ENCODE peak calls at places on chromosome 9, in five cellular contexts. I, E, P, Z and W are unnamed samples.

GRCh38 chr9:13351768-13352386 is 72.4 kb upstream of the MPDZ start:
- DNase-seq in E (no peak), P (no peak), Z (peak), I (peak), W (no peak)

GRCh38 chr9:17229945-17230560 is 95.2 kb downstream of the CNTLN start:
- DNase-seq in P (no peak), I (no peak), Z (no peak), E (no peak), W (no peak)

GRCh38 chr9:92947268-92948031 is at the start of gene FGD3:
- DNase-seq in I (peak), Z (no peak), P (peak), E (no peak), W (no peak)

GRCh38 chr9:93473411-93473810 is 20.0 kb upstream of the FAM120AOS start:
- DNase-seq in I (no peak), E (no peak), P (no peak), Z (no peak), W (no peak)

GRCh38 chr9:87516222-87516930 is 18.7 kb downstream of the DAPK1 start:
- DNase-seq in P (no peak), Z (no peak), E (peak), I (peak), W (no peak)

GRCh38 chr9:100092066-100092465 is 6.7 kb downstream of the ERP44 start:
- DNase-seq in Z (no peak), P (no peak), E (no peak), I (no peak), W (no peak)

GRCh38 chr9:34650816-34651215 is 1.2 kb upstream of the IL11RA start:
- DNase-seq in I (no peak), Z (no peak), E (no peak), P (no peak), W (no peak)

GRCh38 chr9:35603506-35603985 is 1.5 kb upstream of the TESK1 start:
- DNase-seq in Z (no peak), P (peak), E (peak), I (no peak), W (no peak)

GRCh38 chr9:99948896-99949295 is 42.4 kb downstream of the STX17 start:
- DNase-seq in I (no peak), Z (no peak), P (no peak), E (no peak), W (no peak)

GRCh38 chr9:33437898-33438297 is 9.5 kb downstream of the AQP3 start:
- DNase-seq in E (no peak), I (peak), P (no peak), Z (no peak), W (no peak)

GRCh38 chr9:109868222-109868621 is 88.2 kb downstream of the PALM2AKAP2 start:
- DNase-seq in P (no peak), E (no peak), I (no peak), Z (no peak), W (no peak)

GRCh38 chr9:93093449-93094293 is 2.3 kb upstream of the CARD19 start:
- DNase-seq in Z (peak), I (no peak), E (no peak), P (no peak), W (no peak)

GRCh38 chr9:95772320-95773060 is 103.0 kb upstream of the ERCC6L2 start:
- DNase-seq in Z (no peak), E (peak), I (no peak), P (no peak), W (no peak)

GRCh38 chr9:2403701-2404100 is 217.9 kb upstream of the VLDLR start:
- DNase-seq in Z (no peak), I (no peak), P (no peak), E (no peak), W (no peak)

GRCh38 chr9:127166651-127167524 is 44.5 kb upstream of the ANGPTL2 start:
- DNase-seq in E (peak), Z (peak), I (peak), P (no peak), W (no peak)

GRCh38 chr9:127049044-127049443 is 73.4 kb downstream of the ANGPTL2 start:
- DNase-seq in I (peak), Z (peak), P (no peak), E (no peak), W (no peak)

GRCh38 chr9:127185181-127185580 is 62.7 kb upstream of the ANGPTL2 start:
- DNase-seq in E (no peak), I (no peak), P (no peak), Z (no peak), W (no peak)

GRCh38 chr9:81410201-81410600 is 279.1 kb downstream of the TLE1 start:
- DNase-seq in I (no peak), E (no peak), P (no peak), Z (no peak), W (no peak)

GRCh38 chr9:110880123-110880522 is 158.1 kb downstream of the LPAR1 start:
- DNase-seq in P (no peak), E (no peak), I (no peak), Z (no peak), W (no peak)

GRCh38 chr9:33921967-33922895 is 105.3 kb downstream of the UBE2R2 start:
- DNase-seq in I (peak), E (peak), Z (peak), P (peak), W (no peak)

GRCh38 chr9:33029106-33029788 is 4.2 kb downstream of the DNAJA1 start:
- DNase-seq in I (peak), E (no peak), P (no peak), Z (no peak), W (no peak)

GRCh38 chr9:36842560-36843530 is 191.2 kb downstream of the PAX5 start:
- DNase-seq in I (peak), P (no peak), E (no peak), Z (no peak), W (no peak)

GRCh38 chr9:96109718-96110351 is 192.1 kb downstream of the HSD17B3 start:
- DNase-seq in I (peak), Z (no peak), P (no peak), E (no peak), W (no peak)

GRCh38 chr9:101387871-101388506 is 3.2 kb upstream of the BAAT start:
- DNase-seq in E (peak), Z (peak), P (no peak), I (peak), W (no peak)

GRCh38 chr9:3028535-3028934 is 184.6 kb upstream of the PUM3 start:
- DNase-seq in P (no peak), I (no peak), E (peak), Z (no peak), W (no peak)

GRCh38 chr9:134698587-134699342 is 57.2 kb downstream of the COL5A1 start:
- DNase-seq in P (peak), I (peak), Z (peak), E (peak), W (peak)

GRCh38 chr9:126397056-126397455 is 70.4 kb downstream of the MVB12B start:
- DNase-seq in E (no peak), I (peak), Z (peak), P (peak), W (peak)

GRCh38 chr9:69573666-69574456 is 98.3 kb downstream of the APBA1 start:
- DNase-seq in E (no peak), Z (no peak), I (no peak), P (no peak), W (no peak)

GRCh38 chr9:24487250-24487861 is 58.3 kb downstream of the IZUMO3 start:
- DNase-seq in I (no peak), Z (no peak), P (no peak), E (no peak), W (no peak)

DNA sequence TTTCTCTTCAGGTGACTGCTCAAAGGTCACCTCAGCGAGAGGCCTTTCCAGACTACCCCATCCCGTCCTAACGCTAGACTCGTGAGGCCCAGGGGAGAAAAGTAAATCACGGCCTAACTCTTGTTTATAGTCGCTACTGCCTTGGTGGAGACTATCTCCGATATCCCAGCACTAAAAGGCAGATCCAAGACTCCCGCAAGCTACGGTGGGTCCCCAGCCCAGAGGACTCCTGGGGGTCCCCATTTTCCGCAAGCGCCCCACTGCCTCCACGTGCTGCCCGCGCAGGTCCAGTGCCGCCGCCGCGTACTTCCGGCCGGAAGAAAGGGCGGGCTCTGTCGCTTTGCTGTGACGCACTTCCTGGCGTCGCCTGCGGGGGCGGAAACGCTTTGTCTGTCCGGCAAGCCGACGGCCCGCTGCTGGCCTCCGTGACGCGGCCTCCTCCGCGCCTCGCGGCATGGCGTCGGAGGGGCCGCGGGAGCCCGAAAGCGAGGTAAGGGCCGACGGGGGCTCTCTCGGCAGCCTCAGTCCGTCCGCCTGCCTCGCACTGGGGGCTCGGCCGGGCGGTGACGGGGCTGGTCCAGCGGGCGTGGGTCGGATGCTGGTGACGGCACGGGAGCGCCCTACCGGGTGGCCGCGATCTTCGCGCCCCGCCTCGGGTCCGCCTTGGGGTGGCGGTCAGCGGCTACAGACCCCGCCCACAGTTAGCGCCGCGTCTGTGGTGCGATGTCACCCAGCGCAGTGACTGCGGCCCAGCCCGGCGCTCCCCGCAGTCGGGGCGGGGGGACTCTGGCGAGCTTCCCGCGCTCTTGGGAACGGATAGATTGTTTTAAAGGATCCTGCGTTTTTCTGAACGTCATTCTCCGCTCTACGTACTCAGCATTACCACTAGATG is at the start of gene SECISBP2:
- DNase-seq in Z (peak), E (peak), P (peak), I (peak), W (peak)
- TF ChIP-seq CTCF in Z (peak), E (peak), P (no peak), I (peak), W (peak)

DNA sequence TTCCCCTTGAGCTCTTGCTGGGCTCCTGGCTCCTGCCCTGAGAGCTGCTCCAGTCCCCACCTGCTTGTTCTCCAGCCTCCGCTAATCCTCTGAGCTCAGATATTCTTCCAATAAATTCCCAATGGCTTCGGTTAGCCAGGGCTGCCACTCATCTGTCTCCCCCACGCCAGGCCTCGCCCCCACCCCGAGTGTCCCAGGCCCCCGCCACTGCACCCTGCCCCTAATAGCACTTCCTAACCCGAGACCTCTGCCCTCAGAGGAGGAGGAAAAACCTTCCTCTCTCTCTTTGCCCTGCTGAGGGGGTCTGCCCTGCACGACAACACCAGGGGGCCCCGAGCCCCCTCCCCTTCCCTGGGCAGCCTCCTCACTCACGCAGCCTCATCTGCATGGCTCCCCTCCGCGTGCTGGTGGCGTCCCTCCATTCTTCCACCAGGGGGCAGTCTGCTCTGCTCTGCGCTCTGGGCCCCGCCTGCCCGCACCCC is 5.4 kb upstream of the LCN15 start:
- DNase-seq in I (peak), E (peak), P (peak), Z (peak), W (no peak)
- TF ChIP-seq CTCF in I (peak), E (peak), P (peak), Z (peak), W (no peak)

DNA sequence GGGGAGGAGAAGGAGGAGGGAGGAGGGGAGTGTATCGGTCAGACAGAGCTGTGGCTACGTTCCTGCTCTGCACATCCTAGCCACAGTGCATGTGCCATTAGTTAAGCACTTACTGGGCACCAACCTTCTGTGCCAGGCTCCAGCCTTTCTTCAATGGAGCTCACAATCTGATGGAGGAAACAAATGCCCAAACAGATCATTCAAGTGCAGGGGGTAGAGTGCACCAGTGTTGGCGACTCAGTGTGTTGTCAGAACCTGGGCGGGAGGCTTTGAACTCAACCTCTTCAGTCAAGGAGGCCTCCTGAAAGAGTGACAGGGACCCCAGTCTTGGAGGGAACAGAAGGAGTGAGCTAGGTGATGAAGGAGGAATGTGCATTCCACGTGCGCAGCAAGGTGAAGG is 51.9 kb upstream of the SHB start:
- DNase-seq in Z (no peak), P (no peak), I (no peak), E (no peak), W (no peak)
- TF ChIP-seq CTCF in Z (no peak), P (no peak), I (no peak), E (no peak), W (no peak)

GRCh38 chr9:121440265-121440664 is 59.4 kb downstream of the GGTA1 start:
- DNase-seq in E (no peak), Z (no peak), I (no peak), P (no peak), W (no peak)
- TF ChIP-seq CTCF in E (no peak), Z (no peak), I (no peak), P (no peak), W (no peak)

GRCh38 chr9:103397868-103398600 is 402.9 kb downstream of the CYLC2 start:
- DNase-seq in Z (peak), I (peak), P (no peak), E (peak), W (no peak)
- TF ChIP-seq CTCF in Z (peak), I (peak), P (peak), E (peak), W (no peak)

DNA sequence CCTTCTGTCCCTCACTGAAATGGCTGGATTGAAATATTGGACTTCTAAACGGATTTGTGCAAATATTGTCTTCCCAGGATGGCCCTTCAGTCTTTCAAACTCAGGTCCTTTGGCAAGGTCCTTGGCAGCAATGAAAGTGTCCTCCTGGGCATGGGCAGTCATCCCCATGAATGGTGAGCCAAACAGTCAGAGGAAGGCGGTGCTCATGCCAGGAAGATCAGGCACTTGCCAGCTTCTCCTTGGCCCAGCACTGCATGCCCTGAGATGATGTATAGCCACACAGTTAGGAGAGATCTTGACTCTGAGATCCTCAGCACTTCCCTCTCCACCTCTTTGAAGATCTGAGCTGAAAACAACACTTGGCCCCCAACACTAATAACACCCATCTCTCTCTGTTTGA is 221.4 kb upstream of the KLF4 start:
- DNase-seq in I (no peak), Z (no peak), E (no peak), P (no peak), W (no peak)
- TF ChIP-seq CTCF in I (no peak), Z (no peak), E (no peak), P (no peak), W (no peak)

DNA sequence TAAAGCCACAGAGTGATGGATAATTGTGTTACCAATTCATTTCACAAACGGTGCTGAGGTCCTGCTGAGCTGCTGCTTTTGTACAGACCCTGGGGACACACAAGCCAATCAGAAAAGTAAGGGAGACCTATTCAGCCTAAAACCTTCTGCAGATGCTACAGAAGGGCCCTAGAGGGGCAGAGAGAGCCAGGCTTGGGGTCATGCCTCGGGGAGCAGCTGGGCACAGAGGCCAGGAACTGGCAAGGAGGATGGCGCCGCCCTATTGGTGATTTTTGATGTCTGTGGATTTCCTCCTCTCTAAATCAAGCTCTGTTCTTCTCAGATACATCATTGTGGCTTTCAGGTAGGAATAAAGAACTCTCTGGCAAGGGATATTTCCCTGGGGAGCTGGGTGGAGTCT is 181.9 kb downstream of the ZNF462 start:
- DNase-seq in E (no peak), P (no peak), I (peak), Z (no peak), W (no peak)
- TF ChIP-seq CTCF in E (no peak), P (no peak), I (peak), Z (peak), W (no peak)

DNA sequence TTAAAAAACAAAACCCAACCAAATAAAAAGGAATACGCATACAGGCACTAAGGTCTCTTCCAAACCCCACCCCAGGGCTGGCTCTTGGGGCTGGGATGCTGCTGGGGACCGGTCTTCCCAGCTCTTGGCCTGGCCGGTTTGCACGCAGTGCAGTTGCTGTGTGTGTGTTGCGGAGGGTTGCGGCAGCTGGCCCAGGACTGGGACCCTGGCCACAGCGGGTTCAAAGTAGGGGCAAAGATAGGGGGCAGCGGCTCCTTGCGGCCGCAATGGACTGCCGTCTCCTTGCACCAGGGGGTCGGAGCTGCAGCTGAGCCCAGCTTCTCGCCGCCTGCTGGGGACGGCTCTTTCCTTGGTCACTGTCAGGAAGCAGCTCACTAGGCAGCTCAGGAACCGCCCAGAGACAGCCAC is 5.0 kb downstream of the DMRT3 start:
- DNase-seq in Z (no peak), P (no peak), I (no peak), E (no peak), W (no peak)
- TF ChIP-seq CTCF in Z (no peak), P (no peak), I (no peak), E (no peak), W (no peak)

GRCh38 chr9:114072181-114073140 is 5.6 kb downstream of the AMBP start:
- DNase-seq in Z (no peak), P (no peak), I (no peak), E (peak), W (no peak)
- TF ChIP-seq CTCF in Z (no peak), P (no peak), I (no peak), E (no peak), W (no peak)

DNA sequence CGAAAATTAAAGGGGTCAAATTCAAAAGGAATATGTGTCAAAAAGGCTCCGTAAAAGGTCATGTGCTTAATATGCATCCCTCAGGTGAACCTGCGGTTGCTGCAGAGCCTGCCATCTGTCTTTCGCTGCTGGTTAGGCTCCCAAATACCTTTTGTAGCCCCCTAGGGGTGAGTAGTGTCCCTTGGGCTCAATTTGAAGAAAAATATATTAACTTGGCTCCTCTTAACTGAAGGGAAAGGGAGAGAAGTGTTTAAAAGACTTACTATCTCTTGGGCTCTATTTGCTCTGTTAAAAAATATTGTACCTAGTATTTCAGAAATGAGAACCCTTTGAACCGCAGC is 176.5 kb upstream of the ADAMTSL1 start:
- DNase-seq in I (peak), Z (peak), E (no peak), P (no peak), W (no peak)
- TF ChIP-seq CTCF in I (peak), Z (no peak), E (no peak), P (no peak), W (no peak)